ENCODE peak calls at places on chromosomes 3 and 15, in six cellular contexts. One of them, this sample, is unnamed.

GRCh38 chr3:6491768-6492167 is 369.1 kb upstream of the GRM7 start:
- DNase-seq in MM.1S: no peak
- DNase-seq in NB4: no peak
- DNase-seq in cardiac fibroblast: no peak
- DNase-seq in bronchial epithelial cell: no peak
- DNase-seq in GM12878: no peak
- DNase-seq in this sample: no peak

GRCh38 chr15:98649621-98649995 is 1.3 kb downstream of the IGF1R start:
- DNase-seq in bronchial epithelial cell: no peak
- DNase-seq in cardiac fibroblast: peak
- DNase-seq in NB4: peak
- DNase-seq in GM12878: no peak
- DNase-seq in MM.1S: peak
- DNase-seq in this sample: no peak

GRCh38 chr3:132210476-132211346 is 106.5 kb upstream of the ACP3 start:
- DNase-seq in NB4: peak
- DNase-seq in MM.1S: peak
- DNase-seq in bronchial epithelial cell: peak
- DNase-seq in cardiac fibroblast: no peak
- DNase-seq in GM12878: no peak
- DNase-seq in this sample: no peak

GRCh38 chr3:140270329-140270728 is 335.3 kb downstream of the CLSTN2 start:
- DNase-seq in GM12878: no peak
- DNase-seq in MM.1S: no peak
- DNase-seq in bronchial epithelial cell: peak
- DNase-seq in NB4: no peak
- DNase-seq in cardiac fibroblast: no peak
- DNase-seq in this sample: no peak

GRCh38 chr15:80176443-80176842 is 23.6 kb downstream of the FAH start:
- DNase-seq in MM.1S: no peak
- DNase-seq in GM12878: no peak
- DNase-seq in cardiac fibroblast: no peak
- DNase-seq in bronchial epithelial cell: no peak
- DNase-seq in NB4: no peak
- DNase-seq in this sample: no peak

GRCh38 chr3:146326875-146327543 is 76.1 kb upstream of the PLSCR4 start:
- DNase-seq in NB4: peak
- DNase-seq in GM12878: no peak
- DNase-seq in MM.1S: peak
- DNase-seq in cardiac fibroblast: peak
- DNase-seq in bronchial epithelial cell: peak
- DNase-seq in this sample: no peak

GRCh38 chr15:42102646-42103235 is 8.4 kb upstream of the PLA2G4D start:
- DNase-seq in bronchial epithelial cell: peak
- DNase-seq in GM12878: no peak
- DNase-seq in NB4: peak
- DNase-seq in MM.1S: no peak
- DNase-seq in cardiac fibroblast: peak
- DNase-seq in this sample: no peak

GRCh38 chr3:170038434-170039110 is 777 bp downstream of the GPR160 start:
- DNase-seq in GM12878: no peak
- DNase-seq in bronchial epithelial cell: no peak
- DNase-seq in cardiac fibroblast: no peak
- DNase-seq in NB4: peak
- DNase-seq in MM.1S: peak
- DNase-seq in this sample: peak

GRCh38 chr3:46558184-46559029 is 7.7 kb downstream of the LRRC2 start:
- DNase-seq in GM12878: peak
- DNase-seq in cardiac fibroblast: peak
- DNase-seq in NB4: peak
- DNase-seq in MM.1S: peak
- DNase-seq in bronchial epithelial cell: peak
- DNase-seq in this sample: peak

GRCh38 chr3:39088889-39089288 is 18.5 kb downstream of the GORASP1 start:
- DNase-seq in MM.1S: no peak
- DNase-seq in NB4: no peak
- DNase-seq in bronchial epithelial cell: peak
- DNase-seq in GM12878: no peak
- DNase-seq in cardiac fibroblast: no peak
- DNase-seq in this sample: no peak

GRCh38 chr3:52986938-52987337 is 58.9 kb downstream of the SFMBT1 start:
- DNase-seq in GM12878: no peak
- DNase-seq in MM.1S: no peak
- DNase-seq in NB4: peak
- DNase-seq in bronchial epithelial cell: peak
- DNase-seq in cardiac fibroblast: peak
- DNase-seq in this sample: no peak

GRCh38 chr3:152030320-152030719 is 156.9 kb downstream of the SUCNR1 start:
- DNase-seq in bronchial epithelial cell: no peak
- DNase-seq in cardiac fibroblast: no peak
- DNase-seq in GM12878: no peak
- DNase-seq in MM.1S: no peak
- DNase-seq in NB4: no peak
- DNase-seq in this sample: no peak

GRCh38 chr3:12729313-12729676 is 29.8 kb downstream of the TMEM40 start:
- DNase-seq in cardiac fibroblast: peak
- DNase-seq in GM12878: no peak
- DNase-seq in MM.1S: no peak
- DNase-seq in bronchial epithelial cell: no peak
- DNase-seq in NB4: no peak
- DNase-seq in this sample: no peak

GRCh38 chr15:66743703-66744536 is 41.9 kb downstream of the SMAD6 start:
- DNase-seq in GM12878: no peak
- DNase-seq in bronchial epithelial cell: no peak
- DNase-seq in NB4: peak
- DNase-seq in MM.1S: no peak
- DNase-seq in cardiac fibroblast: peak
- DNase-seq in this sample: no peak

GRCh38 chr15:75202251-75203016 is 752 bp downstream of the C15orf39 start:
- DNase-seq in bronchial epithelial cell: no peak
- DNase-seq in GM12878: no peak
- DNase-seq in NB4: peak
- DNase-seq in MM.1S: peak
- DNase-seq in cardiac fibroblast: peak
- DNase-seq in this sample: peak

GRCh38 chr3:79366414-79366813 is 401.4 kb downstream of the ROBO1 start:
- DNase-seq in MM.1S: no peak
- DNase-seq in cardiac fibroblast: peak
- DNase-seq in GM12878: no peak
- DNase-seq in bronchial epithelial cell: no peak
- DNase-seq in NB4: no peak
- DNase-seq in this sample: no peak

GRCh38 chr15:42065008-42065407 is 29.4 kb downstream of the PLA2G4D start:
- DNase-seq in GM12878: no peak
- DNase-seq in NB4: no peak
- DNase-seq in cardiac fibroblast: no peak
- DNase-seq in bronchial epithelial cell: no peak
- DNase-seq in MM.1S: no peak
- DNase-seq in this sample: no peak

GRCh38 chr3:27626596-27627118 is 95.5 kb downstream of the EOMES start:
- DNase-seq in cardiac fibroblast: no peak
- DNase-seq in bronchial epithelial cell: no peak
- DNase-seq in MM.1S: no peak
- DNase-seq in GM12878: no peak
- DNase-seq in NB4: no peak
- DNase-seq in this sample: no peak

GRCh38 chr3:104755791-104756190 is 610.9 kb upstream of the ALCAM start:
- DNase-seq in cardiac fibroblast: no peak
- DNase-seq in GM12878: no peak
- DNase-seq in MM.1S: no peak
- DNase-seq in NB4: no peak
- DNase-seq in bronchial epithelial cell: peak
- DNase-seq in this sample: no peak

GRCh38 chr15:31175484-31175883 is 74.0 kb upstream of the TRPM1 start:
- DNase-seq in NB4: no peak
- DNase-seq in cardiac fibroblast: no peak
- DNase-seq in bronchial epithelial cell: no peak
- DNase-seq in MM.1S: no peak
- DNase-seq in GM12878: no peak
- DNase-seq in this sample: no peak

GRCh38 chr3:70989174-70989573 is 594.4 kb downstream of the FOXP1 start:
- DNase-seq in NB4: no peak
- DNase-seq in bronchial epithelial cell: peak
- DNase-seq in MM.1S: no peak
- DNase-seq in GM12878: no peak
- DNase-seq in cardiac fibroblast: peak
- DNase-seq in this sample: no peak

GRCh38 chr3:11665331-11665730 is 21.6 kb upstream of the VGLL4 start:
- DNase-seq in cardiac fibroblast: no peak
- DNase-seq in MM.1S: no peak
- DNase-seq in NB4: no peak
- DNase-seq in GM12878: no peak
- DNase-seq in bronchial epithelial cell: no peak
- DNase-seq in this sample: no peak

GRCh38 chr3:11661827-11662226 is 18.1 kb upstream of the VGLL4 start:
- DNase-seq in NB4: no peak
- DNase-seq in cardiac fibroblast: peak
- DNase-seq in MM.1S: no peak
- DNase-seq in GM12878: no peak
- DNase-seq in bronchial epithelial cell: peak
- DNase-seq in this sample: no peak

GRCh38 chr3:11660242-11660641 is 16.5 kb upstream of the VGLL4 start:
- DNase-seq in NB4: no peak
- DNase-seq in bronchial epithelial cell: no peak
- DNase-seq in cardiac fibroblast: no peak
- DNase-seq in GM12878: no peak
- DNase-seq in MM.1S: no peak
- DNase-seq in this sample: no peak

GRCh38 chr3:11661052-11661656 is 17.4 kb upstream of the VGLL4 start:
- DNase-seq in cardiac fibroblast: no peak
- DNase-seq in bronchial epithelial cell: peak
- DNase-seq in MM.1S: no peak
- DNase-seq in NB4: no peak
- DNase-seq in GM12878: no peak
- DNase-seq in this sample: no peak

GRCh38 chr3:11662392-11662990 is 18.8 kb upstream of the VGLL4 start:
- DNase-seq in NB4: no peak
- DNase-seq in MM.1S: no peak
- DNase-seq in cardiac fibroblast: peak
- DNase-seq in GM12878: no peak
- DNase-seq in bronchial epithelial cell: peak
- DNase-seq in this sample: no peak
- TF ChIP-seq CTCF in NB4: peak
- TF ChIP-seq CTCF in MM.1S: peak
- TF ChIP-seq CTCF in cardiac fibroblast: peak
- TF ChIP-seq CTCF in GM12878: no peak
- TF ChIP-seq CTCF in bronchial epithelial cell: peak
- TF ChIP-seq CTCF in this sample: no peak

DNA sequence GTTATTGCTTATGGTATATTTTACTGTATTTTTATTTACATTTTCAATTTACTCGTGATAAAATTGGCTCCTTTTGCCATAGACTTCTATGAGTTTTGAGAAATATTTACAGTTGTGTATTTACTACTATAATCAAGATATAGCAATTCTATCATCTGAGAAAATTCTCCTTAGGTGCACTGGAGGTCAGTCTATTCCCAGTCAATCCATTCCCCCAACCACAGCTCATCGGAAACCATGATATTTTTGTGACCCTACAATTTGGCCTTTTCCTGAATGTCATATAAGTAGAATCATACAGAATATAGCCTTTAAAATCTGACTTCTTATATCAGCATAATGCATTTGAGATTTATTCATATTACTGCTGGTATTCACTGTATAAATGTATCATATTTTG is 114.7 kb upstream of the LRTM1 start:
- DNase-seq in GM12878: no peak
- DNase-seq in cardiac fibroblast: peak
- DNase-seq in bronchial epithelial cell: no peak
- DNase-seq in MM.1S: no peak
- DNase-seq in NB4: no peak
- DNase-seq in this sample: no peak
- TF ChIP-seq CTCF in GM12878: no peak
- TF ChIP-seq CTCF in cardiac fibroblast: no peak
- TF ChIP-seq CTCF in bronchial epithelial cell: no peak
- TF ChIP-seq CTCF in MM.1S: no peak
- TF ChIP-seq CTCF in NB4: no peak
- TF ChIP-seq CTCF in this sample: no peak

DNA sequence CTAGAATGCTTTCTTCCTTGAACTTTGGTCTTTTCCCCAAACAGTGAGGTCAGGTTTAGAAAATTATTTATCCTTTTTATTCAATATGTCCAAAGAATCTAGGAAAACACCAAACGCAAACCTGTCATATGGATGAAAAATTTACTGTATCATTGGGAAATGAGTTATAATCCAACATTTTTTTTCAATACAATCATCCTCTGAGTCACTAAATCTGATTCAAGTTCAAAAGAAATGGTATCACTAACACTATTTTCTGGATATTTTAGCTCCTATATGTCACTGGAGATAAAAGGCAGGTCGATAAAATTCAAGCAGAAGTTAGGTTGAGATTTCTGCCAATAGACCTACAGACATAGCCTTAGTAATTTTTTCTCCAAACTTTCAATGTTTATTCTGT is 591.6 kb upstream of the AGTR1 start:
- DNase-seq in NB4: no peak
- DNase-seq in GM12878: no peak
- DNase-seq in MM.1S: no peak
- DNase-seq in bronchial epithelial cell: no peak
- DNase-seq in cardiac fibroblast: no peak
- DNase-seq in this sample: no peak
- TF ChIP-seq CTCF in NB4: no peak
- TF ChIP-seq CTCF in GM12878: no peak
- TF ChIP-seq CTCF in MM.1S: no peak
- TF ChIP-seq CTCF in bronchial epithelial cell: no peak
- TF ChIP-seq CTCF in cardiac fibroblast: no peak
- TF ChIP-seq CTCF in this sample: no peak

GRCh38 chr3:42633544-42633943 is 20.0 kb upstream of the ZBTB47 start:
- DNase-seq in bronchial epithelial cell: no peak
- DNase-seq in MM.1S: no peak
- DNase-seq in NB4: no peak
- DNase-seq in cardiac fibroblast: no peak
- DNase-seq in GM12878: no peak
- DNase-seq in this sample: no peak

GRCh38 chr3:42637001-42637400 is 16.5 kb upstream of the ZBTB47 start:
- DNase-seq in bronchial epithelial cell: no peak
- DNase-seq in cardiac fibroblast: no peak
- DNase-seq in GM12878: no peak
- DNase-seq in MM.1S: no peak
- DNase-seq in NB4: no peak
- DNase-seq in this sample: no peak

GRCh38 chr3:42632146-42632545 is 21.4 kb upstream of the ZBTB47 start:
- DNase-seq in GM12878: no peak
- DNase-seq in bronchial epithelial cell: peak
- DNase-seq in cardiac fibroblast: no peak
- DNase-seq in MM.1S: no peak
- DNase-seq in NB4: no peak
- DNase-seq in this sample: no peak

GRCh38 chr3:42638339-42638842 is 15.1 kb upstream of the ZBTB47 start:
- DNase-seq in cardiac fibroblast: no peak
- DNase-seq in NB4: no peak
- DNase-seq in bronchial epithelial cell: no peak
- DNase-seq in MM.1S: peak
- DNase-seq in GM12878: peak
- DNase-seq in this sample: no peak

DNA sequence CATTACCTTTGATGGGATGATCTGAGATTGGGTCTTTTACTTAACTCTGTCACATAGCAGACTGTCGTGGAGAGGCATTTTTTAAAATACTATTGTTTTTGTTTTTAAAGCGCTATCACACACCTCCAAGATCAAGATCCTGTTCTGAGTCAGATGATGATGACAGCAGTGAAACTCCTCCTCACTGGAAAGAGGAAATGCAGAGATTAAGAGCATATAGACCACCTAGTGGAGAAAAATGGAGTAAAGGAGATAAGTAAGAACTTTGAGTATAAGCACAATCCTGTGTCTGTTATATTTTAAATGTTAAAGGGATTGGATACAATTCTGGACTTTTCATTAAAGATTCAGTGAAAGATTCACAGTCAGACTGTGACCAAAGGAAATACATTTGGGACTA is 18.4 kb upstream of the ZBTB47 start:
- DNase-seq in MM.1S: no peak
- DNase-seq in NB4: peak
- DNase-seq in bronchial epithelial cell: peak
- DNase-seq in cardiac fibroblast: peak
- DNase-seq in GM12878: no peak
- DNase-seq in this sample: no peak
- TF ChIP-seq CTCF in MM.1S: no peak
- TF ChIP-seq CTCF in NB4: peak
- TF ChIP-seq CTCF in bronchial epithelial cell: no peak
- TF ChIP-seq CTCF in cardiac fibroblast: peak
- TF ChIP-seq CTCF in GM12878: peak
- TF ChIP-seq CTCF in this sample: peak